ENCODE peak calls at places on chromosomes 12 and 14, in four cellular contexts. K is HS-5; J is activated CD8-positive, alpha-beta T cell treated with anti-CD3 and anti-CD28 coated beads, Interleukin-2, amount 10 ng/mL, durations not matched to agents 7 days and 5 days; A is activated naive CD8-positive, alpha-beta T cell treated with anti-CD3 and anti-CD28 coated beads for 36 hours. U is an unnamed sample.

GRCh38 chr12:105067511-105068031 is 16.7 kb downstream of the ALDH1L2 start:
- DNase-seq in K (no peak), J (no peak), A (no peak), U (no peak)

GRCh38 chr12:50314629-50315312 is 31.5 kb upstream of the LIMA1 start:
- DNase-seq in K (peak; percentile 41), J (no peak), A (no peak), U (no peak)

GRCh38 chr12:19462441-19462840 is 23.1 kb downstream of the AEBP2 start:
- DNase-seq in K (no peak), J (no peak), A (no peak), U (no peak)

GRCh38 chr14:100616854-100617714 is 29.9 kb upstream of the BEGAIN start:
- DNase-seq in K (no peak), J (peak; percentile 39), A (no peak), U (peak; percentile 41)

GRCh38 chr12:19474147-19474546 is 34.9 kb downstream of the AEBP2 start:
- DNase-seq in K (no peak), J (no peak), A (no peak), U (no peak)

GRCh38 chr12:110114596-110114995 is 9.6 kb upstream of the IFT81 start:
- DNase-seq in K (no peak), J (no peak), A (no peak), U (no peak)

GRCh38 chr14:59123975-59124374 is 64.5 kb upstream of the DAAM1 start:
- DNase-seq in K (no peak), J (no peak), A (no peak), U (no peak)

GRCh38 chr12:60209521-60209920 is 613.7 kb downstream of the SLC16A7 start:
- DNase-seq in K (no peak), J (no peak), A (no peak), U (no peak)

GRCh38 chr14:99255621-99256482 is 16.1 kb downstream of the BCL11B start:
- DNase-seq in K (no peak), J (no peak), A (peak; percentile 16), U (peak; percentile 38)

GRCh38 chr12:52873513-52873831 is 24.7 kb upstream of the KRT78 start:
- DNase-seq in K (no peak), J (no peak), A (no peak), U (no peak)

GRCh38 chr14:32366256-32366655 is 37.2 kb downstream of the AKAP6 start:
- DNase-seq in K (no peak), J (no peak), A (no peak), U (no peak)

GRCh38 chr14:91891721-91892220 is 24.4 kb upstream of the TC2N start:
- DNase-seq in K (no peak), J (no peak), A (no peak), U (no peak)

GRCh38 chr12:32566663-32567634 is 112.2 kb upstream of the DNM1L start:
- DNase-seq in K (no peak), J (no peak), A (no peak), U (no peak)

GRCh38 chr12:106135781-106136180 is 3.0 kb downstream of the NUAK1 start:
- DNase-seq in K (no peak), J (no peak), A (no peak), U (no peak)

GRCh38 chr14:56145965-56146364 is 27.8 kb downstream of the PELI2 start:
- DNase-seq in K (no peak), J (no peak), A (no peak), U (no peak)

GRCh38 chr12:53190108-53190729 is 9.5 kb upstream of the CSAD start:
- DNase-seq in K (no peak), J (peak; percentile 59), A (peak; percentile 60), U (peak; percentile 62)

GRCh38 chr12:5996459-5996858 is 51.4 kb upstream of the ANO2 start:
- DNase-seq in K (no peak), J (no peak), A (no peak), U (no peak)

GRCh38 chr14:103382375-103382774 is 2.8 kb upstream of the MARK3 start:
- DNase-seq in K (no peak), J (no peak), A (no peak), U (no peak)

GRCh38 chr12:88391556-88391955 is 188.7 kb downstream of the KITLG start:
- DNase-seq in K (peak; percentile 69), J (no peak), A (no peak), U (no peak)

GRCh38 chr14:74144789-74145188 is 60.0 kb downstream of the LIN52 start:
- DNase-seq in K (no peak), J (no peak), A (no peak), U (no peak)

GRCh38 chr12:46677749-46678148 is 148.0 kb downstream of the SLC38A4 start:
- DNase-seq in K (no peak), J (no peak), A (no peak), U (no peak)

GRCh38 chr12:27031531-27031930 is 9.2 kb downstream of the MED21 start:
- DNase-seq in K (no peak), J (no peak), A (no peak), U (no peak)

GRCh38 chr12:18400186-18400585 is 138.9 kb downstream of the PIK3C2G start:
- DNase-seq in K (no peak), J (no peak), A (no peak), U (no peak)

GRCh38 chr12:124653169-124653931 is 85.9 kb upstream of the NCOR2 start:
- DNase-seq in K (no peak), J (no peak), A (no peak), U (no peak)

GRCh38 chr12:98408681-98409080 is 106.7 kb upstream of the TMPO start:
- DNase-seq in K (no peak), J (no peak), A (no peak), U (no peak)

U was measured in activated naive CD4-positive, alpha-beta T cell treated with anti-CD3 and anti-CD28 coated beads, Interleukin-2, amount 10 ng/mL, durations not matched to agents 7 days and 5 days.